ENCODE peak calls at places on chromosomes 16 and 17, in seven cellular contexts. J is aorta, N is lung, P is heart left ventricle, D is heart right ventricle, C is breast epithelium, V is trophoblast cell. Y is an unnamed sample.
A peak's percentile ranks its signal among the peaks of the same experiment; 100 is the strongest.

GRCh38 chr17:3534881-3535252 is 22.7 kb downstream of the TRPV3 start:
- DNase-seq in N (no peak), C (no peak), P (no peak), V (no peak), J (peak; percentile 45), D (peak; percentile 50), Y (no peak)

GRCh38 chr16:53224932-53225533 is 170.2 kb downstream of the CHD9 start:
- DNase-seq in J (no peak), C (no peak), D (no peak), V (peak; percentile 0), P (no peak), N (no peak), Y (no peak)

GRCh38 chr17:35088647-35088910 is 25.1 kb upstream of the RFFL start:
- DNase-seq in V (no peak), J (no peak), C (no peak), N (no peak), P (peak; percentile 33), D (no peak), Y (no peak)

GRCh38 chr16:71645450-71645849 is 19.5 kb downstream of the MARVELD3 start:
- DNase-seq in P (no peak), J (no peak), C (no peak), N (no peak), V (no peak), D (no peak), Y (no peak)

GRCh38 chr17:35243459-35244204 is 760 bp downstream of the SLFN5 start:
- DNase-seq in C (no peak), N (peak; percentile 54), V (peak; percentile 42), J (peak; percentile 79), D (peak; percentile 33), P (peak; percentile 50), Y (no peak)

GRCh38 chr17:15261063-15261817 is 3.9 kb downstream of the PMP22 start:
- DNase-seq in P (peak; percentile 74), J (peak; percentile 80), V (no peak), C (peak; percentile 73), N (no peak), D (peak; percentile 66), Y (no peak)

GRCh38 chr16:10751291-10751697 is 7.7 kb downstream of the NUBP1 start:
- DNase-seq in D (no peak), V (peak; percentile 24), J (no peak), C (no peak), P (peak; percentile 48), N (no peak), Y (no peak)

GRCh38 chr17:18966831-18967624 is 15.1 kb downstream of the SLC5A10 start:
- DNase-seq in N (no peak), D (peak; percentile 33), V (no peak), P (no peak), J (no peak), C (no peak), Y (no peak)

GRCh38 chr16:81405702-81406113 is 38.9 kb upstream of the CMIP start:
- DNase-seq in J (no peak), N (no peak), D (no peak), C (no peak), V (peak; percentile 98), P (no peak), Y (no peak)

GRCh38 chr16:78659216-78659615 is 559.8 kb downstream of the WWOX start:
- DNase-seq in V (no peak), P (peak; percentile 51), N (no peak), J (no peak), C (no peak), D (peak; percentile 25), Y (no peak)

GRCh38 chr17:14724770-14725169 is 423.9 kb downstream of the HS3ST3B1 start:
- DNase-seq in N (no peak), D (no peak), C (no peak), P (no peak), V (no peak), J (no peak), Y (no peak)

GRCh38 chr16:58026705-58027340 is 1.3 kb downstream of the MMP15 start:
- DNase-seq in J (no peak), N (no peak), P (no peak), C (no peak), D (peak; percentile 42), V (no peak), Y (peak; percentile 9)

GRCh38 chr16:19264123-19264673 is 21.3 kb upstream of the CLEC19A start:
- DNase-seq in J (no peak), N (no peak), V (no peak), D (no peak), P (no peak), C (no peak), Y (no peak)

GRCh38 chr17:19392303-19392702 is 5.3 kb upstream of the MFAP4 start:
- DNase-seq in V (no peak), J (no peak), C (peak; percentile 19), N (no peak), D (no peak), P (peak; percentile 18), Y (no peak)

GRCh38 chr17:40343126-40344119 is 21.1 kb downstream of the GJD3 start:
- DNase-seq in J (no peak), C (no peak), P (peak; percentile 75), V (no peak), D (peak; percentile 64), N (no peak), Y (no peak)

GRCh38 chr17:75843577-75844529 is at the start of gene UNC13D:
- DNase-seq in D (no peak), V (peak; percentile 82), J (no peak), C (no peak), P (peak; percentile 47), N (peak; percentile 68), Y (peak; percentile 71)

GRCh38 chr17:35432176-35433074 is at the start of gene SLFN12:
- DNase-seq in J (peak; percentile 77), P (peak; percentile 61), D (no peak), N (peak; percentile 79), C (no peak), V (peak; percentile 26), Y (peak; percentile 31)

GRCh38 chr17:28807925-28808641 is 34.5 kb downstream of the FAM222B start:
- DNase-seq in P (no peak), V (no peak), J (no peak), D (no peak), N (no peak), C (no peak), Y (no peak)

GRCh38 chr17:17751489-17751995 is 70.3 kb downstream of the RAI1 start:
- DNase-seq in N (no peak), C (no peak), J (no peak), P (no peak), V (peak; percentile 55), D (no peak), Y (peak; percentile 78)

GRCh38 chr16:1452530-1452929 is 8.2 kb upstream of the CCDC154 start:
- DNase-seq in J (no peak), V (no peak), N (no peak), D (no peak), P (no peak), C (no peak), Y (no peak)

GRCh38 chr16:69243479-69243878 is 56.5 kb downstream of the SNTB2 start:
- DNase-seq in P (no peak), C (no peak), J (no peak), V (no peak), N (no peak), D (no peak), Y (no peak)

GRCh38 chr16:4486126-4486893 is 10.1 kb downstream of the HMOX2 start:
- DNase-seq in J (no peak), N (no peak), P (peak; percentile 83), D (no peak), C (no peak), V (no peak), Y (no peak)

GRCh38 chr17:4329838-4330237 is 36.6 kb downstream of the UBE2G1 start:
- DNase-seq in J (no peak), N (no peak), C (no peak), P (no peak), V (peak; percentile 88), D (no peak), Y (no peak)

GRCh38 chr17:79612468-79613194 is 1.8 kb upstream of the RBFOX3 start:
- DNase-seq in N (no peak), J (no peak), D (no peak), P (no peak), C (no peak), V (peak; percentile 20), Y (peak; percentile 6)

DNA sequence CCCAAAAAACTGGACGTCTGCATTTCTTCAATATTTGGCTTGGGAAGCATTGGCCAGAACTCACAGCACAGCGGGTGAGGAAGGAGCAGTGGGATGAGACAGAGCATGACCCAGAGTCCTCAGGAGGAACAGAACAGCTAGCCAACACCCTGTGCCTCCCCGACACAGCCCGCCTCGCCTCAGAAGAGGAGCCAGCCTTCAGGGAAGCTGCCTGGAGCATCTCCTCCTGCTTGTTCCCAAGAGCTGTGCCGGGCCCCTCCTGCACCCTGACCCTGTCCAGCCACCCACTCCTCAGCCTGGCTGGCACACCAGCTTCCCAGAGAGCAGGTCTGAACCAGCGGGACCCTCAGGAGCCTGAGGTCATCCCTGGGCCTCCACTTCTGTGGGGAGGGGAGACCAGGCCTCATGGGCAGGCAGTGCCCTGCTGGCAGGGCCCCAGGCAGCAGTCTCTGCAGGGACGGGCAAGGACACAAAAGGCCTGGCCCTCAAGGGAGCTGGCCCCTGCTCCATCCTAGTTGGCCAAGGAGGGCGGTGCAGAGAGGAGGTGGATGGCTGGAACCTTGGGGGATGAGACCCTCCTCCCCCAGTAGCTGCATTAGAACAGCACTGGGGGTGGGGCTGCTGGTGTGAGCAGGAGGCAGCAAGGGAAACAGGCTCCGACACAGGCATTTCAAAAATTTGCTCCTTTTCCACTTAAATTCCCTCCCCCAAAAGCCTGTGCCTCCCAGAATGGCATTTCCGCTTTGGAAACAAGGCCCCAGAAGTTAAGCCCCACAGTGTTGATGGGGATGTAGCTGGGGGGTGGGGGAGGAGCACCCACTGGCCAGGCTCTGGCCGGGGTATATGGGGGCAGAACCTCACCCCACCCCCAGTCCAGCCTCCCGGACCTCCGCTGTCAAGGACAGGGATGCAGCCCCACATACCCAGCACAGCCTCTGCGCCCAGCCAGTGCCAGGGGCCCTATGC is 1.8 kb upstream of the BCAR1 start:
- DNase-seq in V (no peak), C (no peak), P (peak; percentile 32), J (peak; percentile 54), N (peak; percentile 28), D (peak; percentile 21), Y (no peak)
- H3K4me3 ChIP-seq in V (no peak overlapping the region), C (no peak overlapping the region), P (no peak overlapping the region), J (no peak overlapping the region), N (no peak overlapping the region), D (no peak overlapping the region), Y (no peak overlapping the region)

DNA sequence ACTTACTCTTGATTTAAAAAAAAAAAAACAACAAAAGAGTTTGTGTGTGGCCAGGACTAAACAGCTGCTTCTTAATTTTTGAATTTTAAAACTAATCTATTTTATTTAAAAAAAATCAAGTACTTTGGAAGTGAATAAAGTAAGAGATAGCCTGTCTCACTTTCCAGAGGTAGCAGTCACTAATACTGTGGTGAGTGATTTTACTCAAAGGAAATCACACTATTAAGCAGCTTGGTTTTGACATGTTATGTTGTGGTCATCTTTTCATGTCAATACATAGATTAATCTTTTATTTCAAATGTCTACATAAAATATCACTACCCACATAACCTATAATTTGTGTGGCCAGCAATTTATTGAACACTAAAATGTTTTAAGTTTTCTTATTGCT is 102.2 kb upstream of the HLF start:
- DNase-seq in D (no peak), P (no peak), C (no peak), N (no peak), V (no peak), J (no peak), Y (no peak)
- H3K27ac ChIP-seq in D (no peak overlapping the region), P (no peak overlapping the region), C (no peak overlapping the region), N (no peak overlapping the region), V (no peak overlapping the region), J (no peak overlapping the region), Y (no peak overlapping the region)

GRCh38 chr17:73341350-73342056 is 29.7 kb upstream of the CDC42EP4 start:
- DNase-seq in N (no peak), J (no peak), C (no peak), V (no peak), D (no peak), P (no peak), Y (no peak)
- H3K4me1 ChIP-seq in N (peaks cover 6% of the 10 kb centered on the region), J (no peaks in the 10 kb centered on the region), C (peaks cover 9% of the 10 kb centered on the region), V (peaks cover 27% of the 10 kb centered on the region), D (peaks cover 3% of the 10 kb centered on the region), P (peaks cover 23% of the 10 kb centered on the region), Y (no peaks in the 10 kb centered on the region)

GRCh38 chr17:12964840-12965239 is 53.0 kb downstream of the ELAC2 start:
- DNase-seq in C (no peak), P (no peak), J (no peak), N (no peak), D (no peak), V (no peak), Y (no peak)
- H3K4me3 ChIP-seq in C (no peak overlapping the region), P (no peak overlapping the region), J (no peak overlapping the region), N (no peak overlapping the region), D (no peak overlapping the region), V (no peak overlapping the region), Y (no peak overlapping the region)

Y was measured in naive thymus-derived CD4-positive, alpha-beta T cell.